ENCODE peak calls at places on chromosomes 2 and 18, in nine cellular contexts. X, J, L, G, Z, H, B, E and O are unnamed samples.

GRCh38 chr2:209619782-209620181 is 151.8 kb upstream of the UNC80 start:
- DNase-seq in X (no peak), J (no peak), L (no peak), G (no peak), Z (no peak), H (no peak), B (no peak), E (peak; percentile 92), O (no peak)

GRCh38 chr18:12315481-12315880 is 7.4 kb downstream of the TUBB6 start:
- DNase-seq in X (no peak), J (no peak), L (no peak), G (no peak), Z (no peak), H (no peak), B (no peak), E (no peak), O (no peak)

GRCh38 chr2:74648009-74648443 is at the start of gene M1AP:
- DNase-seq in X (no peak), J (no peak), L (peak; percentile 15), G (no peak), Z (no peak), H (peak; percentile 71), B (peak; percentile 5), E (no peak), O (no peak)

GRCh38 chr2:207115715-207116364 is 49.9 kb downstream of the KLF7 start:
- DNase-seq in X (no peak), J (peak; percentile 31), L (no peak), G (no peak), Z (no peak), H (no peak), B (no peak), E (no peak), O (no peak)

GRCh38 chr18:12406376-12407111 is 1.2 kb upstream of the PRELID3A start:
- DNase-seq in X (no peak), J (no peak), L (no peak), G (no peak), Z (no peak), H (no peak), B (no peak), E (no peak), O (no peak)

GRCh38 chr2:101463885-101464653 is 10.8 kb downstream of the RFX8 start:
- DNase-seq in X (peak; percentile 50), J (peak; percentile 67), L (no peak), G (no peak), Z (no peak), H (no peak), B (no peak), E (no peak), O (peak; percentile 95)

GRCh38 chr2:192828947-192829346 is 634.2 kb upstream of the TMEFF2 start:
- DNase-seq in X (no peak), J (no peak), L (peak; percentile 8), G (no peak), Z (peak; percentile 18), H (no peak), B (no peak), E (no peak), O (no peak)

GRCh38 chr2:118865106-118865505 is 17.7 kb upstream of the EN1 start:
- DNase-seq in X (no peak), J (no peak), L (peak; percentile 47), G (peak; percentile 54), Z (no peak), H (peak; percentile 77), B (peak; percentile 23), E (peak; percentile 76), O (no peak)

GRCh38 chr2:217685255-217685605 is 317.6 kb downstream of the TNS1 start:
- DNase-seq in X (peak; percentile 90), J (peak; percentile 90), L (peak; percentile 33), G (no peak), Z (peak; percentile 88), H (peak; percentile 91), B (no peak), E (no peak), O (peak; percentile 94)

GRCh38 chr2:29397743-29398142 is 282.5 kb downstream of the CLIP4 start:
- DNase-seq in X (no peak), J (no peak), L (peak; percentile 52), G (no peak), Z (no peak), H (no peak), B (no peak), E (no peak), O (no peak)

GRCh38 chr2:239319261-239319661 is 81.6 kb downstream of the HDAC4 start:
- DNase-seq in X (no peak), J (peak; percentile 75), L (peak; percentile 51), G (peak; percentile 45), Z (no peak), H (no peak), B (peak; percentile 63), E (no peak), O (no peak)

GRCh38 chr2:43675646-43676321 is 445 bp downstream of the C1GALT1C1L start:
- DNase-seq in X (no peak), J (peak; percentile 3), L (no peak), G (no peak), Z (no peak), H (no peak), B (peak; percentile 19), E (no peak), O (no peak)
- H3K4me3 ChIP-seq in X (peak overlapping the region; percentile 52), J (peak overlapping the region; percentile 48), L (peak overlapping the region; percentile 43), G (peak overlapping the region; percentile 38), Z (peak overlapping the region; percentile 66), H (no peak overlapping the region), B (no peak overlapping the region), E (no peak overlapping the region), O (peak overlapping the region; percentile 48)

DNA sequence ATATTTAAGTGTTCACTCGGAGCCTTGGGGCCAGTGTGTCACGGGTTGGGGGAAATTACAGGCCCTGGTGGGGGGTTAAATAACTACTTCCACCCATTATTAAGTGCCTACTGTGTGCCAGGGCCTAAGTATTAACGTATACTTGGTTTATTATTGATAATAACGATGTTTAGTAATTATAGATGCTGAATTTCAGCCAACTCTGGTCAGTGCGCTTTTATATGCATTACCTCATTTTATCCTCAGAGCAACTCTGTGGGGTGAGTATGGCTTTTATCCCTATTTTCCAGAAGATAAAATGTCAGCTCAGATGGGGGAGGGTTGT is 848 bp upstream of the RAB11FIP5 start:
- DNase-seq in X (no peak), J (no peak), L (no peak), G (no peak), Z (no peak), H (no peak), B (no peak), E (no peak), O (no peak)
- H3K4me3 ChIP-seq in X (peak overlapping the region; percentile 83), J (peak overlapping the region; percentile 66), L (peak overlapping the region; percentile 87), G (peak overlapping the region; percentile 61), Z (peak overlapping the region; percentile 83), H (peak overlapping the region; percentile 71), B (no peak overlapping the region), E (no peak overlapping the region), O (peak overlapping the region; percentile 76)

DNA sequence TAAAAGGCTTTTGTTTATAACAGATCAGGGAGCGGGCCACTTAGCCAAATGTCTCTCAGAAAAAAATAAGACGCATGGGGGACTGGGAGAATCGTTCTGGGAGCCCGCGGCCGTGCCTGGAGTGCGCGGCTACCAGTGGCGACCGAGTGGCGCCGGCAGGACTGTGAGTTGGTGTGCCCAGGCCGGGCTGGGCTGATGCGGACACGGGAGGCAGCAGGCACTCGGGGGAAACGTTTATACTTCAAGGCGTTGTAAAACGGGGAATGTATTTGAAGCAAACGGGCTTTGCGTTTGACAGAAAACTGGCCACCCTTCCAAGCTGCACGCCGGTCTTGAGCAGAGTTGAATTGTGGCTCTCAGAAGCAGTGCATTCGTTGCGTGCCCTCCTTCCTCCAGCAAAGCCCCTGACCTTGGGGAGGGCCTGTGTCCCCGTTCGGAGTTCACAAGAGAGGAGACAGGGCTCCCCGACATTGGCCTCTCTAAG is 4.6 kb upstream of the HOXD10 start:
- DNase-seq in X (no peak), J (no peak), L (no peak), G (no peak), Z (no peak), H (no peak), B (no peak), E (no peak), O (no peak)
- H3K4me3 ChIP-seq in X (no peak overlapping the region), J (no peak overlapping the region), L (no peak overlapping the region), G (no peak overlapping the region), Z (no peak overlapping the region), H (no peak overlapping the region), B (no peak overlapping the region), E (no peak overlapping the region), O (no peak overlapping the region)

GRCh38 chr2:84631985-84632384 is 115.7 kb downstream of the DNAH6 start:
- DNase-seq in X (no peak), J (no peak), L (peak; percentile 11), G (no peak), Z (no peak), H (no peak), B (no peak), E (no peak), O (no peak)
- H3K4me3 ChIP-seq in X (no peak overlapping the region), J (no peak overlapping the region), L (no peak overlapping the region), G (no peak overlapping the region), Z (no peak overlapping the region), H (no peak overlapping the region), B (no peak overlapping the region), E (no peak overlapping the region), O (no peak overlapping the region)

GRCh38 chr2:146777181-146777580 is 1067.6 kb upstream of the ACVR2A start:
- DNase-seq in X (no peak), J (peak; percentile 5), L (peak; percentile 15), G (no peak), Z (no peak), H (no peak), B (no peak), E (no peak), O (no peak)
- H3K4me3 ChIP-seq in X (no peak overlapping the region), J (no peak overlapping the region), L (no peak overlapping the region), G (no peak overlapping the region), Z (no peak overlapping the region), H (no peak overlapping the region), B (no peak overlapping the region), E (no peak overlapping the region), O (no peak overlapping the region)

GRCh38 chr2:230658877-230659652 is 53.6 kb upstream of the CAB39 start:
- DNase-seq in X (no peak), J (no peak), L (no peak), G (peak; percentile 71), Z (no peak), H (no peak), B (no peak), E (no peak), O (no peak)

GRCh38 chr2:230657462-230657861 is 55.2 kb upstream of the CAB39 start:
- DNase-seq in X (no peak), J (no peak), L (no peak), G (no peak), Z (no peak), H (no peak), B (no peak), E (no peak), O (no peak)

GRCh38 chr2:230658577-230658876 is 54.1 kb upstream of the CAB39 start:
- DNase-seq in X (no peak), J (no peak), L (no peak), G (no peak), Z (no peak), H (no peak), B (no peak), E (no peak), O (no peak)

GRCh38 chr2:230660294-230661060 is 52.2 kb upstream of the CAB39 start:
- DNase-seq in X (no peak), J (no peak), L (no peak), G (peak; percentile 39), Z (peak; percentile 60), H (no peak), B (no peak), E (no peak), O (no peak)

GRCh38 chr2:230657906-230658305 is 54.7 kb upstream of the CAB39 start:
- DNase-seq in X (no peak), J (no peak), L (no peak), G (no peak), Z (no peak), H (no peak), B (no peak), E (no peak), O (no peak)
- H3K4me3 ChIP-seq in X (no peak overlapping the region), J (no peak overlapping the region), L (no peak overlapping the region), G (peak overlapping the region; percentile 52), Z (no peak overlapping the region), H (no peak overlapping the region), B (no peak overlapping the region), E (no peak overlapping the region), O (no peak overlapping the region)

GRCh38 chr2:219218279-219219112 is at the start of gene ABCB6:
- DNase-seq in X (no peak), J (peak; percentile 94), L (peak; percentile 94), G (peak; percentile 82), Z (peak; percentile 99), H (peak; percentile 96), B (peak; percentile 91), E (peak; percentile 98), O (peak; percentile 84)
- H3K4me3 ChIP-seq in X (peak within 1 kb of the TSS; percentile 69), J (peak within 1 kb of the TSS; percentile 48), L (peak within 1 kb of the TSS; percentile 54), G (peak within 1 kb of the TSS; percentile 58), Z (peak within 1 kb of the TSS; percentile 60), H (peak within 1 kb of the TSS; percentile 87), B (peak within 1 kb of the TSS; percentile 46), E (peak within 1 kb of the TSS; percentile 75), O (peak within 1 kb of the TSS; percentile 61)